ENCODE peak calls at places on chromosomes 5 and 9, in eight cellular contexts. W is NCI-H460; X is CD8-positive, alpha-beta memory T cell; D is EL; Q is psoas muscle; K is NCI-H226; T is neuronal stem cell; Z is activated naive CD4-positive, alpha-beta T cell. V is an unnamed sample.

GRCh38 chr5:107937710-107938355 is 267.1 kb upstream of the EFNA5 start:
- DNase-seq in W (no peak), X (no peak), D (no peak), Q (no peak), K (no peak), T (no peak), Z (no peak), V (no peak)

GRCh38 chr9:120402741-120403542 is 177.0 kb downstream of the CDK5RAP2 start:
- DNase-seq in W (peak; percentile 94), X (no peak), D (peak; percentile 99), Q (no peak), K (peak; percentile 89), T (no peak), Z (no peak), V (no peak)

GRCh38 chr9:129275626-129276247 is 97.7 kb upstream of the IER5L start:
- DNase-seq in W (no peak), X (no peak), D (peak; percentile 77), Q (no peak), K (peak; percentile 58), T (no peak), Z (no peak), V (no peak)

GRCh38 chr5:150313921-150314716 is 11.4 kb upstream of the ARSI start:
- DNase-seq in W (no peak), X (no peak), D (no peak), Q (no peak), K (no peak), T (no peak), Z (no peak), V (no peak)

GRCh38 chr5:140973550-140973949 is 7.3 kb downstream of the PCDHAC2 start:
- DNase-seq in W (no peak), X (no peak), D (no peak), Q (no peak), K (no peak), T (no peak), Z (no peak), V (no peak)

GRCh38 chr5:82384025-82384750 is 106.0 kb upstream of the RPS23 start:
- DNase-seq in W (no peak), X (no peak), D (no peak), Q (no peak), K (no peak), T (no peak), Z (no peak), V (no peak)

GRCh38 chr5:145903862-145904261 is 31.0 kb upstream of the GRXCR2 start:
- DNase-seq in W (no peak), X (no peak), D (peak; percentile 70), Q (no peak), K (peak; percentile 79), T (no peak), Z (no peak), V (no peak)

GRCh38 chr5:126480824-126481223 is 57.6 kb downstream of the GRAMD2B start:
- DNase-seq in W (no peak), X (no peak), D (no peak), Q (no peak), K (no peak), T (no peak), Z (no peak), V (no peak)

GRCh38 chr9:13278368-13279246 is 885 bp downstream of the MPDZ start:
- DNase-seq in W (peak; percentile 38), X (no peak), D (peak; percentile 72), Q (peak; percentile 61), K (peak; percentile 79), T (peak; percentile 57), Z (no peak), V (no peak)

GRCh38 chr5:69004127-69004526 is 89.7 kb upstream of the SLC30A5 start:
- DNase-seq in W (no peak), X (no peak), D (no peak), Q (no peak), K (no peak), T (no peak), Z (no peak), V (no peak)

GRCh38 chr5:93956006-93956405 is 214.6 kb upstream of the POU5F2 start:
- DNase-seq in W (no peak), X (no peak), D (no peak), Q (no peak), K (no peak), T (no peak), Z (no peak), V (no peak)

GRCh38 chr9:715310-715709 is 126.2 kb upstream of the DMRT1 start:
- DNase-seq in W (no peak), X (no peak), D (peak; percentile 28), Q (no peak), K (no peak), T (no peak), Z (no peak), V (no peak)

GRCh38 chr5:116806879-116807278 is 232.3 kb upstream of the SEMA6A start:
- DNase-seq in W (no peak), X (no peak), D (no peak), Q (no peak), K (no peak), T (no peak), Z (no peak), V (no peak)

GRCh38 chr5:138716456-138716924 is 36.7 kb upstream of the CTNNA1 start:
- DNase-seq in W (no peak), X (no peak), D (peak; percentile 45), Q (no peak), K (no peak), T (no peak), Z (no peak), V (no peak)

GRCh38 chr5:138177936-138178515 is 404 bp downstream of the BRD8 start:
- DNase-seq in W (peak; percentile 15), X (no peak), D (peak; percentile 37), Q (no peak), K (peak; percentile 6), T (no peak), Z (no peak), V (no peak)

GRCh38 chr9:35727676-35728040 is 4.3 kb downstream of the TLN1 start:
- DNase-seq in W (no peak), X (no peak), D (no peak), Q (no peak), K (peak; percentile 27), T (no peak), Z (no peak), V (no peak)

GRCh38 chr5:102893942-102894341 is 138.8 kb downstream of the PAM start:
- DNase-seq in W (no peak), X (no peak), D (no peak), Q (no peak), K (no peak), T (no peak), Z (no peak), V (no peak)

GRCh38 chr9:71681708-71682268 is 86.5 kb downstream of the CEMIP2 start:
- DNase-seq in W (no peak), X (no peak), D (peak; percentile 82), Q (no peak), K (peak; percentile 88), T (no peak), Z (no peak), V (no peak)

GRCh38 chr5:42886612-42887011 is 74.9 kb upstream of the SELENOP start:
- DNase-seq in W (no peak), X (no peak), D (no peak), Q (no peak), K (no peak), T (no peak), Z (no peak), V (no peak)

GRCh38 chr9:136777359-136777758 is 13.0 kb upstream of the LCN15 start:
- DNase-seq in W (no peak), X (no peak), D (no peak), Q (no peak), K (no peak), T (no peak), Z (no peak), V (no peak)

GRCh38 chr9:99762470-99762869 is 59.2 kb upstream of the NR4A3 start:
- DNase-seq in W (no peak), X (no peak), D (no peak), Q (no peak), K (no peak), T (no peak), Z (no peak), V (no peak)

GRCh38 chr9:96031366-96031824 is 155.9 kb downstream of the ERCC6L2 start:
- DNase-seq in W (peak; percentile 22), X (no peak), D (peak; percentile 40), Q (no peak), K (no peak), T (no peak), Z (no peak), V (no peak)

GRCh38 chr9:69577123-69577522 is 95.0 kb downstream of the APBA1 start:
- DNase-seq in W (no peak), X (no peak), D (no peak), Q (no peak), K (no peak), T (no peak), Z (no peak), V (no peak)

GRCh38 chr9:120982851-120983250 is 56.3 kb upstream of the TRAF1 start:
- DNase-seq in W (peak; percentile 2), X (no peak), D (peak; percentile 22), Q (no peak), K (no peak), T (no peak), Z (no peak), V (no peak)

GRCh38 chr5:91946870-91947269 is 563.8 kb upstream of the ARRDC3 start:
- DNase-seq in W (no peak), X (no peak), D (no peak), Q (no peak), K (no peak), T (no peak), Z (no peak), V (no peak)

GRCh38 chr9:2524601-2525000 is 97.0 kb upstream of the VLDLR start:
- DNase-seq in W (no peak), X (no peak), D (no peak), Q (no peak), K (no peak), T (no peak), Z (no peak), V (no peak)

GRCh38 chr5:36199620-36200019 is 42.1 kb downstream of the NADK2 start:
- DNase-seq in W (no peak), X (no peak), D (peak; percentile 47), Q (no peak), K (peak; percentile 71), T (no peak), Z (no peak), V (no peak)

GRCh38 chr5:173163219-173163618 is 18.9 kb downstream of the BNIP1 start:
- DNase-seq in W (no peak), X (no peak), D (no peak), Q (no peak), K (no peak), T (no peak), Z (no peak), V (no peak)

GRCh38 chr9:110208031-110208430 is at the start of gene C9orf152:
- DNase-seq in W (no peak), X (no peak), D (no peak), Q (no peak), K (no peak), T (no peak), Z (no peak), V (no peak)

GRCh38 chr9:133162802-133163558 is 734 bp downstream of the GBGT1 start:
- DNase-seq in W (no peak), X (no peak), D (no peak), Q (no peak), K (no peak), T (no peak), Z (no peak), V (no peak)

GRCh38 chr5:137753227-137753985 is 757 bp downstream of the HNRNPA0 start:
- DNase-seq in W (no peak), X (peak; percentile 44), D (no peak), Q (peak; percentile 64), K (no peak), T (peak; percentile 11), Z (peak; percentile 18), V (peak; percentile 23)

GRCh38 chr9:133476531-133476930 is 2.4 kb downstream of the SLC2A6 start:
- DNase-seq in W (no peak), X (no peak), D (peak; percentile 24), Q (no peak), K (peak; percentile 84), T (no peak), Z (no peak), V (no peak)

GRCh38 chr5:66498791-66499207 is 97.4 kb upstream of the MAST4 start:
- DNase-seq in W (no peak), X (no peak), D (peak; percentile 42), Q (no peak), K (peak; percentile 55), T (no peak), Z (no peak), V (no peak)

GRCh38 chr9:35818341-35818740 is 3.5 kb upstream of the HINT2 start:
- DNase-seq in W (no peak), X (no peak), D (no peak), Q (no peak), K (no peak), T (no peak), Z (no peak), V (no peak)

V was measured in T-helper 22 cell.